ENCODE peak calls at places on chromosome 15, in ten cellular contexts. K, R, P, U, I, C, F, Y, J and S are unnamed samples.

GRCh38 chr15:29533667-29534066 is 264.0 kb upstream of the NSMCE3 start:
- DNase-seq in K (no peak), R (no peak), P (no peak), U (no peak), I (no peak), C (no peak), F (no peak), Y (no peak), J (no peak), S (no peak)

GRCh38 chr15:40469776-40470390 is 901 bp upstream of the CHST14 start:
- DNase-seq in K (no peak), R (no peak), P (peak; percentile 48), U (peak; percentile 17), I (peak; percentile 16), C (no peak), F (no peak), Y (no peak), J (no peak), S (no peak)

GRCh38 chr15:41941644-41942415 is 30.5 kb downstream of the EHD4 start:
- DNase-seq in K (no peak), R (no peak), P (no peak), U (no peak), I (no peak), C (no peak), F (no peak), Y (no peak), J (no peak), S (no peak)

GRCh38 chr15:88803241-88803919 is at the start of gene ACAN:
- DNase-seq in K (peak; percentile 31), R (no peak), P (no peak), U (no peak), I (no peak), C (no peak), F (no peak), Y (no peak), J (no peak), S (no peak)

GRCh38 chr15:31216210-31216911 is 110.3 kb upstream of the KLF13 start:
- DNase-seq in K (peak; percentile 24), R (peak; percentile 80), P (peak; percentile 97), U (peak; percentile 24), I (no peak), C (peak; percentile 43), F (peak; percentile 67), Y (peak; percentile 59), J (peak; percentile 29), S (peak; percentile 66)

GRCh38 chr15:39885099-39885777 is 34.8 kb downstream of the GPR176 start:
- DNase-seq in K (no peak), R (no peak), P (no peak), U (no peak), I (no peak), C (no peak), F (no peak), Y (no peak), J (no peak), S (no peak)

GRCh38 chr15:88127477-88127799 is 129.1 kb downstream of the NTRK3 start:
- DNase-seq in K (no peak), R (no peak), P (no peak), U (peak; percentile 14), I (no peak), C (no peak), F (no peak), Y (no peak), J (no peak), S (no peak)

GRCh38 chr15:95826831-95827230 is 503.7 kb upstream of the NR2F2 start:
- DNase-seq in K (no peak), R (peak; percentile 16), P (no peak), U (no peak), I (no peak), C (no peak), F (no peak), Y (no peak), J (peak; percentile 26), S (no peak)

GRCh38 chr15:68682330-68682729 is 103.5 kb downstream of the CORO2B start:
- DNase-seq in K (no peak), R (no peak), P (no peak), U (no peak), I (no peak), C (no peak), F (no peak), Y (no peak), J (no peak), S (no peak)

GRCh38 chr15:56587686-56588085 is 122.7 kb upstream of the MNS1 start:
- DNase-seq in K (no peak), R (no peak), P (no peak), U (peak; percentile 27), I (no peak), C (no peak), F (no peak), Y (peak; percentile 6), J (no peak), S (no peak)

GRCh38 chr15:25693321-25694237 is 169.5 kb downstream of the ATP10A start:
- DNase-seq in K (peak; percentile 75), R (no peak), P (peak; percentile 72), U (peak; percentile 23), I (peak; percentile 26), C (peak; percentile 46), F (no peak), Y (peak; percentile 39), J (no peak), S (peak; percentile 40)

GRCh38 chr15:40358492-40359353 is 704 bp downstream of the DISP2 start:
- DNase-seq in K (no peak), R (peak; percentile 46), P (peak; percentile 89), U (no peak), I (no peak), C (peak; percentile 73), F (no peak), Y (no peak), J (no peak), S (peak; percentile 39)

GRCh38 chr15:74541494-74542191 is 623 bp downstream of the ARID3B start:
- DNase-seq in K (peak; percentile 11), R (peak; percentile 83), P (no peak), U (peak; percentile 55), I (peak; percentile 33), C (peak; percentile 61), F (peak; percentile 26), Y (peak; percentile 57), J (peak; percentile 55), S (peak; percentile 90)

GRCh38 chr15:49187537-49188245 is 17.6 kb downstream of the GALK2 start:
- DNase-seq in K (no peak), R (no peak), P (no peak), U (peak; percentile 43), I (peak; percentile 20), C (no peak), F (no peak), Y (peak; percentile 49), J (no peak), S (no peak)

GRCh38 chr15:84789762-84790161 is 27.4 kb upstream of the ALPK3 start:
- DNase-seq in K (no peak), R (no peak), P (no peak), U (no peak), I (no peak), C (no peak), F (no peak), Y (no peak), J (no peak), S (no peak)

GRCh38 chr15:34795267-34796081 is at the start of gene ACTC1:
- DNase-seq in K (peak; percentile 66), R (no peak), P (no peak), U (peak; percentile 67), I (peak; percentile 40), C (peak; percentile 56), F (peak; percentile 38), Y (peak; percentile 30), J (peak; percentile 50), S (no peak)

GRCh38 chr15:67613708-67614107 is 71.2 kb downstream of the MAP2K5 start:
- DNase-seq in K (no peak), R (no peak), P (no peak), U (no peak), I (no peak), C (peak; percentile 45), F (no peak), Y (no peak), J (no peak), S (no peak)
- TF ChIP-seq CTCF in K (peak; percentile 53), R (no peak), P (no peak), U (no peak), I (no peak), C (peak; percentile 88), F (peak; percentile 2), Y (no peak), J (peak; percentile 16), S (peak; percentile 36)

DNA sequence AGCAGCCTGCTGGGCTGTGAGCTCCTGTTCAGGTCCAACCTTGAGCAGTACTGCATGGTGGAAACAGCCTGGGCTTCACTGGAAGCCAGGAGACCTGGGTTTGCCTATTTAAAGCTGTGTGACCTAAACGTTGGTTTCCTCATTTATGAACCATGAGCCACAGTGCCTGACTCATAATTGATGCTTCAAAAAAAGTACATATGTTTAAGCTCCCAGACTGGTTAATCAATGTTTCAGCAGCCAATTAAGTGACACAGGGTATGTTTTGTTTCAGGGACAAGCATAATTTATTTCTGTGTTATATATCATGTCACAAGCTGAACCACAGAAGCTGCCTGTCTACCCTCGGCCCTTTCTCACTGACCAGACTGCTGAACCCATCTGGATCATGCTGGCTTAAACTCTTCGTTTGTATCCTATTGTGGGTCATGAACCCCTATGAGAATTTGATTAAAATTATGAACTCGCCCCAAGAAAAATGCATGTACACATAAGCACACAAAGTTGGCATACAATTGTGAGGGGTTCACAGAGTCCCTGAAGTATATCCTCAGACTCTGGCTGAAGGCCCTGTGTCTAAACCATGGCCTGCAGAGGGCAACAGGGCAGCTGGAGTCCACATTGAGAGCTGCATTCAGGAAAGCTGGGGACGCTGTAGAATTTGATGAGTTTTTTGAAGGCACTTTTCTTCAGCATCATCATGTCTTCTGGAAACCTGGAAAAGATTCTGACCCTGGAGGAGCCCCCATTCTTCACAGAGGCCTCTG is 23.7 kb downstream of the HDC start:
- DNase-seq in K (no peak), R (no peak), P (no peak), U (peak; percentile 73), I (no peak), C (no peak), F (no peak), Y (peak; percentile 77), J (peak; percentile 31), S (no peak)
- TF ChIP-seq CTCF in K (no peak), R (peak; percentile 13), P (no peak), U (no peak), I (no peak), C (no peak), F (no peak), Y (no peak), J (no peak), S (no peak)

GRCh38 chr15:77901921-77902750 is 175.4 kb downstream of the TBC1D2B start:
- DNase-seq in K (no peak), R (no peak), P (peak; percentile 45), U (no peak), I (no peak), C (peak; percentile 24), F (no peak), Y (no peak), J (no peak), S (no peak)
- TF ChIP-seq CTCF in K (no peak), R (no peak), P (no peak), U (peak; percentile 2), I (peak; percentile 11), C (peak; percentile 51), F (no peak), Y (peak; percentile 14), J (no peak), S (no peak)

DNA sequence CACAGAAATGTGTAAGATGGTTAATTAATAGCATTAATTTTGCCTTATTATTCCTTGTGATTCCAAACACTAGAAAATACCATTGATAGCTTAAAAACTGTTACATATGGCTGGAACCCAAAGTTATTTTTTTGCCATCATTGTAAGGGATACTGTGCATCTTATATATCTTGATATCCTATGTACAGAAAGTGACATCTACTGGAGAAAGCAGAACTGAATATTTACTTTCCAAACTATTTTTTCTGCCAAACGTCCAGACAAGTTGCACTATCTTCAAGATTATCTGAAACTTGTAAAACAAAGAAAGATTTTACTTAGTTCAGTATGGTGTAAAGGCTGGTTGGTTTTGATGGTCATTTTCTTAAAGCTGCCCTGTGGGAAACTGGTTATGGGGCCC is 33.3 kb upstream of the MEIS2 start:
- DNase-seq in K (no peak), R (no peak), P (no peak), U (peak; percentile 41), I (peak; percentile 55), C (no peak), F (no peak), Y (peak; percentile 59), J (peak; percentile 9), S (no peak)
- TF ChIP-seq CTCF in K (no peak), R (no peak), P (no peak), U (peak; percentile 40), I (peak; percentile 32), C (peak; percentile 35), F (peak; percentile 44), Y (peak; percentile 54), J (peak; percentile 12), S (no peak)